ENCODE peak calls at places on chromosomes 12 and 14, in five cellular contexts. P is RWPE2; W is pancreas; Q is astrocyte; K is CD8-positive, alpha-beta memory T cell. C is an unnamed sample.

GRCh38 chr12:954736-955135 is 5.2 kb upstream of the RAD52 start:
- DNase-seq in K (no peak), W (no peak), Q (peak; percentile 25), P (no peak), C (no peak)

GRCh38 chr14:101073598-101073965 is 170.1 kb upstream of the RTL1 start:
- DNase-seq in W (no peak), K (no peak), P (no peak), Q (no peak), C (no peak)

GRCh38 chr12:121264951-121265350 is 31.6 kb downstream of the CAMKK2 start:
- DNase-seq in W (no peak), Q (no peak), P (no peak), K (no peak), C (no peak)

GRCh38 chr12:1590083-1590979 is 4.0 kb downstream of the FBXL14 start:
- DNase-seq in P (no peak), Q (peak; percentile 90), K (no peak), W (no peak), C (no peak)

GRCh38 chr14:23454445-23454856 is 15.1 kb upstream of the NGDN start:
- DNase-seq in K (no peak), P (no peak), Q (no peak), W (no peak), C (no peak)

GRCh38 chr14:20802341-20803084 is at the start of gene RNASE1:
- DNase-seq in K (no peak), W (no peak), Q (no peak), P (no peak), C (no peak)

GRCh38 chr14:69850086-69850735 is 29.0 kb upstream of the SMOC1 start:
- DNase-seq in K (no peak), P (no peak), Q (no peak), W (no peak), C (no peak)

GRCh38 chr12:94305293-94305957 is 154.2 kb downstream of the CEP83 start:
- DNase-seq in P (no peak), K (no peak), Q (peak; percentile 95), W (no peak), C (peak; percentile 64)

GRCh38 chr14:21748869-21749303 is 75.3 kb upstream of the OR4E1 start:
- DNase-seq in K (peak; percentile 64), W (no peak), P (no peak), Q (no peak), C (peak; percentile 10)

GRCh38 chr12:93390565-93391297 is 13.0 kb downstream of the NUDT4 start:
- DNase-seq in Q (no peak), K (no peak), P (no peak), W (no peak), C (no peak)

GRCh38 chr14:72808564-72808963 is 85.3 kb downstream of the DPF3 start:
- DNase-seq in Q (no peak), K (no peak), P (no peak), W (no peak), C (no peak)

GRCh38 chr12:49305762-49306161 is 10.8 kb downstream of the PRPH start:
- DNase-seq in P (no peak), Q (no peak), K (no peak), W (no peak), C (no peak)

GRCh38 chr14:23300687-23301223 is 1.9 kb downstream of the PPP1R3E start:
- DNase-seq in K (no peak), Q (no peak), P (no peak), W (no peak), C (peak; percentile 40)

GRCh38 chr12:82057770-82058169 is 298.6 kb upstream of the PPFIA2 start:
- DNase-seq in Q (peak; percentile 43), K (no peak), P (no peak), W (no peak), C (no peak)

GRCh38 chr12:106086696-106087095 is 52.1 kb downstream of the NUAK1 start:
- DNase-seq in K (no peak), P (no peak), Q (no peak), W (no peak), C (no peak)

GRCh38 chr14:20438664-20439063 is 2.7 kb upstream of the KLHL33 start:
- DNase-seq in K (no peak), P (no peak), W (no peak), Q (no peak), C (no peak)

GRCh38 chr12:116863275-116863767 is 17.9 kb downstream of the HRK start:
- DNase-seq in Q (peak; percentile 46), P (no peak), K (no peak), W (no peak), C (no peak)

GRCh38 chr12:5720405-5721045 is 224.5 kb downstream of the ANO2 start:
- DNase-seq in P (no peak), Q (no peak), K (no peak), W (no peak), C (no peak)

GRCh38 chr14:24903337-24903736 is 146.6 kb downstream of the STXBP6 start:
- DNase-seq in Q (peak; percentile 75), P (no peak), K (no peak), W (no peak), C (no peak)

GRCh38 chr12:12191008-12191407 is 75.8 kb downstream of the LRP6 start:
- DNase-seq in W (no peak), Q (peak; percentile 44), K (no peak), P (no peak), C (no peak)

GRCh38 chr14:91381801-91382670 is 35.6 kb downstream of the CCDC88C start:
- DNase-seq in Q (no peak), K (no peak), W (no peak), P (no peak), C (no peak)

GRCh38 chr12:65930114-65930828 is 106.0 kb downstream of the HMGA2 start:
- DNase-seq in W (no peak), P (no peak), K (no peak), Q (no peak), C (no peak)

GRCh38 chr14:33693237-33693636 is 257.6 kb downstream of the EGLN3 start:
- DNase-seq in P (no peak), K (no peak), Q (peak; percentile 93), W (no peak), C (no peak)

GRCh38 chr12:93025145-93026103 is 96.3 kb upstream of the EEA1 start:
- DNase-seq in W (no peak), P (no peak), Q (peak; percentile 48), K (no peak), C (no peak)

GRCh38 chr14:105857223-105857815 is 330.9 kb downstream of the TMEM121 start:
- DNase-seq in K (peak; percentile 58), Q (no peak), P (peak; percentile 42), W (peak; percentile 59), C (no peak)

GRCh38 chr14:24418492-24418873 is 11.0 kb downstream of the CBLN3 start:
- DNase-seq in W (peak; percentile 90), P (no peak), Q (no peak), K (no peak), C (no peak)

GRCh38 chr12:11967356-11968040 is 103.2 kb upstream of the BCL2L14 start:
- DNase-seq in K (no peak), W (no peak), P (no peak), Q (peak; percentile 53), C (no peak)

GRCh38 chr14:103216857-103217256 is 93.6 kb downstream of the TNFAIP2 start:
- DNase-seq in W (no peak), K (no peak), P (no peak), Q (no peak), C (no peak)

GRCh38 chr14:82796081-82796480 is 1262.4 kb upstream of the SEL1L start:
- DNase-seq in K (no peak), P (no peak), W (no peak), Q (no peak), C (no peak)

GRCh38 chr14:71626281-71626835 is 305.9 kb upstream of the RGS6 start:
- DNase-seq in W (no peak), K (no peak), Q (no peak), P (no peak), C (no peak)

GRCh38 chr14:71625175-71625574 is 307.1 kb upstream of the RGS6 start:
- DNase-seq in K (no peak), Q (no peak), P (no peak), W (no peak), C (no peak)

GRCh38 chr14:71621276-71621675 is 311.0 kb upstream of the RGS6 start:
- DNase-seq in Q (peak; percentile 52), P (no peak), W (no peak), K (no peak), C (no peak)

GRCh38 chr14:71621966-71622365 is 310.3 kb upstream of the RGS6 start:
- DNase-seq in W (no peak), Q (no peak), K (no peak), P (no peak), C (no peak)

DNA sequence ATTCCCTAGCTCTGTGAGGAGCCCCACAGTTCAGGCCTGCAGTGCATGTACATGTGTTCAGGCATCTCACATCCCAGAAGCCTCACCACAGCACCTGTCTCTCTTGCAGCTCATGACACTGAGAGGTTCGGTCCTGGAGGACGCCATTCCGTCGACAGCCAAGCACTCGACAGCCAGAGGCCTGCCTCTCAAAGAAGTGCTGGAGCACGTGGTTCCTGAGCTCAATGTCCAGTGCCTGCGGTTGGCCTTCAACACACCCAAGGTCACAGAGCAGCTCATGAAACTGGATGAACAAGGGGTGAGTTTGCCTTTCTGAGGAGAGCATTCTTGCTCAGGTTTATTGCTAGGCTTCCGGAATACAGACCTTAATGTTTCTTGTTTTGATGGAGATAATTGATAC is 308.3 kb upstream of the RGS6 start:
- DNase-seq in P (no peak), Q (no peak), W (no peak), K (no peak), C (no peak)
- H3K4me1 ChIP-seq in P (no peaks in the 10 kb centered on the region), Q (peaks cover 15% of the 10 kb centered on the region), W (no peaks in the 10 kb centered on the region), K (no peaks in the 10 kb centered on the region), C (peaks cover 9% of the 10 kb centered on the region)

GRCh38 chr12:89325495-89325894 is 26.8 kb downstream of the DUSP6 start:
- DNase-seq in P (no peak), W (no peak), Q (no peak), K (no peak), C (no peak)

GRCh38 chr12:89327477-89328094 is 24.7 kb downstream of the DUSP6 start:
- DNase-seq in W (no peak), P (no peak), Q (no peak), K (no peak), C (no peak)

GRCh38 chr12:89323568-89324218 is 28.6 kb downstream of the DUSP6 start:
- DNase-seq in P (no peak), Q (no peak), W (no peak), K (no peak), C (no peak)

GRCh38 chr12:89326260-89327040 is 25.9 kb downstream of the DUSP6 start:
- DNase-seq in P (no peak), K (no peak), W (no peak), Q (no peak), C (no peak)

DNA sequence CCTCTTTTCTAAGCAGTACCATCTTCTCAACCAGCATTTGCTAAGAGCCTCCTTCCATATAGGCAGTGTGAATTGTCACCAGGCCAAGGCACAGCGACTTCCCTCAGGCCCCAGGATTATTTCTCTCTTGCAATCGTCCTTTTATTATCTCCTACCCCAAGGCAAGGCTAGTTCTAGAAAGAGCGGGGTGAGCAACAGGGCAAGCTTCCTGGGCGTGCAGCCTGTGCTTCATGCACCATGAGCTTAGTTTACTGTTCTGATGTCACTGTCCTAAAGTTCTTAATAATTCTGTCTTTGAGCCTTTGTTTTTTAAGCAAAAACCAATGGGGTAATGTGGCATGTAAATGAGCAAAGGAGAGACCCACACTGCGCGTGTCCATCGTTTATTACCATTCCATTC is 27.9 kb downstream of the DUSP6 start:
- DNase-seq in K (no peak), W (no peak), P (no peak), Q (no peak), C (no peak)
- H3K4me3 ChIP-seq in K (no peak overlapping the region), W (no peak overlapping the region), P (no peak overlapping the region), Q (no peak overlapping the region), C (no peak overlapping the region)

GRCh38 chr14:76919431-76919810 is 93.2 kb downstream of the LRRC74A start:
- DNase-seq in K (no peak), W (no peak), P (no peak), Q (peak; percentile 35), C (no peak)
- H3K27ac ChIP-seq in K (no peak overlapping the region), W (peak overlapping the region; percentile 86), P (peak overlapping the region; percentile 99), Q (peak overlapping the region; percentile 98), C (peak overlapping the region; percentile 88)

GRCh38 chr14:58770501-58770982 is 132.8 kb downstream of the DACT1 start:
- DNase-seq in K (no peak), W (no peak), Q (no peak), P (no peak), C (no peak)
- H3K4me1 ChIP-seq in K (no peaks in the 10 kb centered on the region), W (no peaks in the 10 kb centered on the region), Q (no peaks in the 10 kb centered on the region), P (no peaks in the 10 kb centered on the region), C (no peaks in the 10 kb centered on the region)

C was measured in SJSA1.